ENCODE peak calls at places on chromosome 5, in four cellular contexts. T, V, L and H are unnamed samples.

GRCh38 chr5:180105827-180106312 is 34.3 kb upstream of the RNF130 start:
- DNase-seq in T (peak), V (no peak), L (no peak), H (no peak)

GRCh38 chr5:143139585-143139984 is 263.9 kb downstream of the NR3C1 start:
- DNase-seq in T (no peak), V (no peak), L (no peak), H (no peak)

GRCh38 chr5:127746756-127747155 is 43.6 kb downstream of the CCDC192 start:
- DNase-seq in T (peak), V (no peak), L (no peak), H (no peak)

GRCh38 chr5:83145882-83146331 is 68.6 kb downstream of the XRCC4 start:
- DNase-seq in T (no peak), V (no peak), L (no peak), H (no peak)

GRCh38 chr5:14775857-14776256 is 95.7 kb downstream of the ANKH start:
- DNase-seq in T (no peak), V (no peak), L (no peak), H (no peak)

GRCh38 chr5:138632900-138633489 is 57.8 kb upstream of the HSPA9 start:
- DNase-seq in T (peak), V (peak), L (peak), H (peak)

GRCh38 chr5:179606071-179606909 is 17.2 kb downstream of the HNRNPH1 start:
- DNase-seq in T (no peak), V (no peak), L (no peak), H (no peak)

GRCh38 chr5:39437469-39437868 is 12.7 kb upstream of the DAB2 start:
- DNase-seq in T (no peak), V (peak), L (no peak), H (no peak)

GRCh38 chr5:80181618-80182211 is 74.1 kb downstream of the SERINC5 start:
- DNase-seq in T (peak), V (peak), L (no peak), H (no peak)

GRCh38 chr5:172170251-172170701 is 17.7 kb downstream of the STK10 start:
- DNase-seq in T (no peak), V (no peak), L (no peak), H (no peak)

GRCh38 chr5:142059304-142059940 is 46.6 kb upstream of the GNPDA1 start:
- DNase-seq in T (peak), V (peak), L (no peak), H (peak)

GRCh38 chr5:110386782-110387181 is 339.7 kb downstream of the TMEM232 start:
- DNase-seq in T (no peak), V (peak), L (no peak), H (no peak)

GRCh38 chr5:94711785-94712184 is 93.3 kb downstream of the SLF1 start:
- DNase-seq in T (no peak), V (no peak), L (no peak), H (no peak)

GRCh38 chr5:142366007-142366406 is 41.2 kb upstream of the SPRY4 start:
- DNase-seq in T (no peak), V (no peak), L (no peak), H (no peak)

GRCh38 chr5:147148715-147149114 is 86.1 kb upstream of the STK32A start:
- DNase-seq in T (no peak), V (no peak), L (no peak), H (no peak)

GRCh38 chr5:42951847-42952411 is 88.2 kb downstream of the ANXA2R start:
- DNase-seq in T (no peak), V (no peak), L (no peak), H (no peak)

GRCh38 chr5:23740029-23740428 is 232.6 kb downstream of the PRDM9 start:
- DNase-seq in T (no peak), V (no peak), L (no peak), H (no peak)

GRCh38 chr5:151002681-151003502 is 17.5 kb upstream of the GPX3 start:
- DNase-seq in T (no peak), V (no peak), L (no peak), H (no peak)

GRCh38 chr5:151196556-151197290 is 27.2 kb downstream of the CCDC69 start:
- DNase-seq in T (no peak), V (no peak), L (peak), H (no peak)

GRCh38 chr5:54148858-54149257 is 161.5 kb downstream of the ARL15 start:
- DNase-seq in T (no peak), V (no peak), L (no peak), H (no peak)

GRCh38 chr5:72628771-72629313 is 121.6 kb upstream of the ZNF366 start:
- DNase-seq in T (no peak), V (no peak), L (no peak), H (no peak)

GRCh38 chr5:75729321-75729720 is 12.1 kb upstream of the POC5 start:
- DNase-seq in T (no peak), V (no peak), L (no peak), H (no peak)

GRCh38 chr5:82396396-82396795 is 118.2 kb upstream of the RPS23 start:
- DNase-seq in T (no peak), V (no peak), L (no peak), H (no peak)

GRCh38 chr5:36703245-36703860 is 96.9 kb downstream of the SLC1A3 start:
- DNase-seq in T (no peak), V (no peak), L (no peak), H (no peak)

GRCh38 chr5:159071382-159071781 is 28.3 kb downstream of the EBF1 start:
- DNase-seq in T (no peak), V (no peak), L (no peak), H (no peak)

GRCh38 chr5:97534166-97534565 is 351.1 kb upstream of the RIOK2 start:
- DNase-seq in T (peak), V (peak), L (no peak), H (no peak)

GRCh38 chr5:8686707-8687106 is 817.8 kb downstream of the MTRR start:
- DNase-seq in T (no peak), V (no peak), L (no peak), H (no peak)

GRCh38 chr5:64331597-64332277 is 166.1 kb downstream of the RNF180 start:
- DNase-seq in T (no peak), V (no peak), L (no peak), H (no peak)

GRCh38 chr5:139100825-139101224 is 97.3 kb downstream of the SIL1 start:
- DNase-seq in T (peak), V (no peak), L (no peak), H (no peak)

GRCh38 chr5:147391781-147392180 is 118.1 kb downstream of the DPYSL3 start:
- DNase-seq in T (peak), V (peak), L (no peak), H (peak)

GRCh38 chr5:8650197-8650596 is 781.2 kb downstream of the MTRR start:
- DNase-seq in T (no peak), V (no peak), L (no peak), H (no peak)

GRCh38 chr5:146446861-146447733 is at the start of gene TCERG1:
- DNase-seq in T (peak), V (peak), L (peak), H (peak)

GRCh38 chr5:2752059-2752874 is 790 bp upstream of the IRX2 start:
- DNase-seq in T (no peak), V (no peak), L (no peak), H (peak)
- TF ChIP-seq SP1 in T (no peak), V (no peak), L (no peak), H (no peak)

GRCh38 chr5:136080113-136080482 is 51.3 kb downstream of the TGFBI start:
- DNase-seq in T (no peak), V (no peak), L (no peak), H (no peak)
- TF ChIP-seq ETV6 in T (no peak), V (no peak), L (no peak), H (no peak)

DNA sequence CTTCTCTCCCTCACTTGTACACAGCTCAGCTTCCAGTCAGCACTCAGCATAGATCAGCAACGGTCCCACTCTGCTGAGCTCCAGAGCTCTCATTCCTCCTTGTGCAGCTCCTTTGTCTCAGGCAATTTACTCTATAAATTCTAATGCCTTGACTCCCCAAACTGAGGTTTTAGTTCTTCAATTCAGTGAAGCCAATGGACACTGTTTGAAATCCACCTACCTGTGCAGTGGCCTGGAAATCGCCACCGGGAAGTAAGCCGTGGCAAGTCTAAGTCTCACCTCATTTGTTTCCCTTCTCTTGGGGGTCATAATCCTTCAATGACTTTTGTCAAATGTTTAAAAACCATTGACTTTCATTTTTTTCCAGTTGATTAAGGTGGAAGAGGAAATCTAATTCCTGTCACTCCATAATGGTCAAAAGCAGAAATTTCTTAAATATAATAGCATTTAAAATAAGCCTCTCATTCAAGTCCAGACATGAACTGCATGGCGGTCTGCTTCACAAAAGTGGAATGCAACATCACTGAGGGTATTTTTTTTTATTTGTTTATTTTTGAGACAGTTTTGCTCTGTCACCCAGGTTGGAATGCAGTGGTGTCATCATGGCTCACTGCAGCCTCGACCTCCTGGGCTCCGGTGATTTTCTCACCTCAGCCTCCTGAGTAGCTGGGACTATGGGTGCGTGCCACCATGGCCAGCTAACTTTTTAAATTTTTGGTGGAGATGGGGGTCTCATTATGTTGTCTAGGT is 79.6 kb downstream of the C7 start:
- DNase-seq in T (no peak), V (peak), L (no peak), H (no peak)
- TF ChIP-seq SP1 in T (no peak), V (no peak), L (no peak), H (no peak)

DNA sequence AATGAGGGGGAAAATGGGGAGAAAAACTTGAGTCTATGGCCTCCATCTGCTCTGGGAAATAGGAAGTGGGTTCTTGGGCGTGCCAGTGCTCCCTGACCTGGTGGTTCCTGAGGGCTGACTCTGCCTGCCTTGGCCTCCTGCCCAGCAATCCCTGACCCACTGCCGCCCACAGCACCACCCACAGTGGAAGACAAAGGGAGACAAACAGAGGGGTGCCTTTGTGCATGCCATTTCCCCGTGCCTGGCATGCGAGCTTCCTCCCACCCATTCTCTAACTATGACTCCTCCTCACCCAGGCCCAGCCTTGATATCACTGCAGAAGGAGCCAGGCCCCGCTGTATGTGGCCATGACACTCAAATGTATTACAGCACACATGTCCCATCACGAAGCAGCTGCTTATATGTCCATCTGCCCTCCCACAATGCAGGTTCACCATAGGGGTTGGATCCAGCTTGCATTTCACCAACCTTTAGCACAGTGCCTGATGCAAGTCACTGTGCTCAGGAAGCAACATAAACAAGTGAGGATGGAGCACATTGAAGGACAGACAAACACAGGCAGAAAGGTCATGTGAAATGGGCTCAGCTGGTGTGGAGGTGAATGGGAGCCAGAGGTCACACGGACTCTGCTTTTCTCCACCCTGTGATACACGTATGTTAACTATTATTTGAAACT is 84.4 kb downstream of the ADRB2 start:
- DNase-seq in T (no peak), V (no peak), L (no peak), H (no peak)
- TF ChIP-seq ETV6 in T (no peak), V (no peak), L (no peak), H (no peak)